ENCODE peak calls at places on chromosomes 1 and 21, in nine cellular contexts. One of them, this sample, is unnamed.

GRCh38 chr21:41960386-41960785 is 6.6 kb upstream of the C2CD2 start:
- DNase-seq in upper lobe of right lung: no peak
- DNase-seq in AG04449: no peak
- DNase-seq in cardiac muscle cell: no peak
- DNase-seq in NCI-H345: no peak
- DNase-seq in EH: no peak
- DNase-seq in breast epithelium: no peak
- DNase-seq in naive thymus-derived CD8-positive, alpha-beta T cell: no peak
- DNase-seq in activated CD4-positive, alpha-beta T cell treated with anti-CD3 and anti-CD28 coated beads for 36 hours: no peak
- DNase-seq in this sample: no peak

GRCh38 chr1:211145944-211146343 is 12.0 kb upstream of the KCNH1 start:
- DNase-seq in upper lobe of right lung: no peak
- DNase-seq in AG04449: no peak
- DNase-seq in cardiac muscle cell: no peak
- DNase-seq in NCI-H345: peak; percentile 71
- DNase-seq in EH: no peak
- DNase-seq in breast epithelium: no peak
- DNase-seq in naive thymus-derived CD8-positive, alpha-beta T cell: no peak
- DNase-seq in activated CD4-positive, alpha-beta T cell treated with anti-CD3 and anti-CD28 coated beads for 36 hours: no peak
- DNase-seq in this sample: no peak

GRCh38 chr1:213656039-213656438 is 331.7 kb upstream of the PROX1 start:
- DNase-seq in upper lobe of right lung: no peak
- DNase-seq in AG04449: no peak
- DNase-seq in cardiac muscle cell: no peak
- DNase-seq in NCI-H345: no peak
- DNase-seq in EH: no peak
- DNase-seq in breast epithelium: no peak
- DNase-seq in naive thymus-derived CD8-positive, alpha-beta T cell: no peak
- DNase-seq in activated CD4-positive, alpha-beta T cell treated with anti-CD3 and anti-CD28 coated beads for 36 hours: no peak
- DNase-seq in this sample: no peak

GRCh38 chr1:218426343-218426657 is 81.2 kb downstream of the TGFB2 start:
- DNase-seq in upper lobe of right lung: no peak
- DNase-seq in AG04449: no peak
- DNase-seq in cardiac muscle cell: peak; percentile 92
- DNase-seq in NCI-H345: peak; percentile 25
- DNase-seq in EH: no peak
- DNase-seq in breast epithelium: peak; percentile 50
- DNase-seq in naive thymus-derived CD8-positive, alpha-beta T cell: no peak
- DNase-seq in activated CD4-positive, alpha-beta T cell treated with anti-CD3 and anti-CD28 coated beads for 36 hours: no peak
- DNase-seq in this sample: no peak

GRCh38 chr21:43930074-43930847 is 65.2 kb downstream of the AGPAT3 start:
- DNase-seq in upper lobe of right lung: no peak
- DNase-seq in AG04449: no peak
- DNase-seq in cardiac muscle cell: no peak
- DNase-seq in NCI-H345: no peak
- DNase-seq in EH: no peak
- DNase-seq in breast epithelium: no peak
- DNase-seq in naive thymus-derived CD8-positive, alpha-beta T cell: no peak
- DNase-seq in activated CD4-positive, alpha-beta T cell treated with anti-CD3 and anti-CD28 coated beads for 36 hours: no peak
- DNase-seq in this sample: no peak

GRCh38 chr1:32349211-32349708 is 13.0 kb downstream of the FAM229A start:
- DNase-seq in upper lobe of right lung: peak; percentile 68
- DNase-seq in AG04449: no peak
- DNase-seq in cardiac muscle cell: peak; percentile 94
- DNase-seq in NCI-H345: no peak
- DNase-seq in EH: peak; percentile 86
- DNase-seq in breast epithelium: no peak
- DNase-seq in naive thymus-derived CD8-positive, alpha-beta T cell: no peak
- DNase-seq in activated CD4-positive, alpha-beta T cell treated with anti-CD3 and anti-CD28 coated beads for 36 hours: no peak
- DNase-seq in this sample: no peak

GRCh38 chr1:51752073-51752948 is 126.2 kb downstream of the NRDC start:
- DNase-seq in upper lobe of right lung: no peak
- DNase-seq in AG04449: no peak
- DNase-seq in cardiac muscle cell: no peak
- DNase-seq in NCI-H345: no peak
- DNase-seq in EH: no peak
- DNase-seq in breast epithelium: no peak
- DNase-seq in naive thymus-derived CD8-positive, alpha-beta T cell: no peak
- DNase-seq in activated CD4-positive, alpha-beta T cell treated with anti-CD3 and anti-CD28 coated beads for 36 hours: no peak
- DNase-seq in this sample: no peak

GRCh38 chr1:59057211-59057694 is 239.6 kb upstream of the FGGY start:
- DNase-seq in upper lobe of right lung: no peak
- DNase-seq in AG04449: peak; percentile 88
- DNase-seq in cardiac muscle cell: peak; percentile 99
- DNase-seq in NCI-H345: peak; percentile 19
- DNase-seq in EH: peak; percentile 96
- DNase-seq in breast epithelium: peak; percentile 75
- DNase-seq in naive thymus-derived CD8-positive, alpha-beta T cell: no peak
- DNase-seq in activated CD4-positive, alpha-beta T cell treated with anti-CD3 and anti-CD28 coated beads for 36 hours: no peak
- DNase-seq in this sample: no peak

This sample was measured in SHP77 treated with DMSO at 0.1 percent for 48 hours.